ENCODE peak calls at places on chromosomes 12 and 14, in seven cellular contexts. R is aorta, O is tibial artery, K is pancreas, W is suprapubic skin, N is right atrium auricular region, E is gastrocnemius medialis. I is an unnamed sample.

GRCh38 chr12:74985293-74985985 is 224.2 kb downstream of the KCNC2 start:
- DNase-seq in R (no peak), O (no peak), K (peak), W (no peak), N (no peak), E (no peak), I (peak)

GRCh38 chr12:54558759-54559158 is 9.4 kb downstream of the PDE1B start:
- DNase-seq in R (no peak), O (no peak), K (no peak), W (no peak), N (no peak), E (no peak), I (no peak)

GRCh38 chr12:39329015-39329414 is 113.9 kb downstream of the KIF21A start:
- DNase-seq in R (no peak), O (no peak), K (no peak), W (no peak), N (no peak), E (no peak), I (no peak)

GRCh38 chr12:113149361-113150150 is at the start of gene CFAP73:
- DNase-seq in R (peak), O (no peak), K (peak), W (peak), N (peak), E (no peak), I (no peak)

GRCh38 chr12:111636209-111636928 is 37.3 kb upstream of the ATXN2 start:
- DNase-seq in R (peak), O (peak), K (no peak), W (peak), N (peak), E (peak), I (peak)

GRCh38 chr12:16076553-16076952 is 165.4 kb downstream of the DERA start:
- DNase-seq in R (no peak), O (no peak), K (no peak), W (no peak), N (no peak), E (no peak), I (no peak)

GRCh38 chr12:119627686-119628085 is 34.1 kb downstream of the TMEM233 start:
- DNase-seq in R (no peak), O (no peak), K (no peak), W (no peak), N (no peak), E (no peak), I (no peak)

GRCh38 chr14:73888460-73888725 is 1.7 kb downstream of the ZNF410 start:
- DNase-seq in R (no peak), O (no peak), K (no peak), W (no peak), N (no peak), E (no peak), I (no peak)

GRCh38 chr14:60188115-60188514 is 22.9 kb upstream of the DHRS7 start:
- DNase-seq in R (no peak), O (no peak), K (no peak), W (no peak), N (no peak), E (no peak), I (no peak)

GRCh38 chr14:95741051-95741490 is 27.1 kb upstream of the TCL1A start:
- DNase-seq in R (no peak), O (no peak), K (no peak), W (no peak), N (no peak), E (no peak), I (no peak)

GRCh38 chr12:14785568-14785967 is 17.7 kb downstream of the WBP11 start:
- DNase-seq in R (no peak), O (no peak), K (no peak), W (no peak), N (no peak), E (no peak), I (no peak)

GRCh38 chr14:64461221-64461620 is 4.1 kb upstream of the AKAP5 start:
- DNase-seq in R (no peak), O (no peak), K (no peak), W (no peak), N (no peak), E (no peak), I (no peak)

GRCh38 chr12:28171356-28172060 is 18.7 kb upstream of the CCDC91 start:
- DNase-seq in R (no peak), O (no peak), K (no peak), W (no peak), N (no peak), E (no peak), I (no peak)

GRCh38 chr12:4133636-4134433 is 139.7 kb upstream of the CCND2 start:
- DNase-seq in R (no peak), O (no peak), K (no peak), W (no peak), N (no peak), E (no peak), I (peak)

GRCh38 chr12:5260086-5260485 is 171.8 kb upstream of the NTF3 start:
- DNase-seq in R (no peak), O (no peak), K (no peak), W (no peak), N (no peak), E (no peak), I (no peak)

GRCh38 chr12:3897400-3897910 is 24.3 kb upstream of the PARP11 start:
- DNase-seq in R (no peak), O (no peak), K (no peak), W (no peak), N (no peak), E (no peak), I (no peak)

GRCh38 chr14:59330455-59330854 is 134.7 kb downstream of the GPR135 start:
- DNase-seq in R (no peak), O (no peak), K (no peak), W (no peak), N (no peak), E (no peak), I (no peak)

GRCh38 chr12:1418144-1418543 is 176.2 kb downstream of the FBXL14 start:
- DNase-seq in R (no peak), O (no peak), K (no peak), W (no peak), N (no peak), E (no peak), I (no peak)

GRCh38 chr14:60981626-60982455 is 796 bp downstream of the SLC38A6 start:
- DNase-seq in R (no peak), O (no peak), K (no peak), W (no peak), N (no peak), E (no peak), I (no peak)

GRCh38 chr14:103074699-103075341 is 9.2 kb upstream of the LBHD2 start:
- DNase-seq in R (peak), O (peak), K (no peak), W (peak), N (peak), E (peak), I (no peak)

GRCh38 chr14:23636317-23637211 is at the start of gene DHRS2:
- DNase-seq in R (no peak), O (no peak), K (no peak), W (no peak), N (no peak), E (no peak), I (peak)

GRCh38 chr12:5684989-5685388 is 253.1 kb downstream of the NTF3 start:
- DNase-seq in R (no peak), O (no peak), K (no peak), W (no peak), N (no peak), E (no peak), I (no peak)

GRCh38 chr14:37650356-37651037 is 55.1 kb downstream of the TTC6 start:
- DNase-seq in R (no peak), O (no peak), K (no peak), W (no peak), N (no peak), E (no peak), I (no peak)

GRCh38 chr14:72633551-72633950 is 260.4 kb downstream of the DPF3 start:
- DNase-seq in R (no peak), O (no peak), K (no peak), W (no peak), N (no peak), E (peak), I (no peak)

GRCh38 chr14:22797017-22797917 is 18.0 kb downstream of the SLC7A7 start:
- DNase-seq in R (no peak), O (no peak), K (no peak), W (no peak), N (no peak), E (no peak), I (no peak)

GRCh38 chr14:98187302-98187701 is 1084.7 kb downstream of the BCL11B start:
- DNase-seq in R (no peak), O (no peak), K (no peak), W (no peak), N (no peak), E (no peak), I (no peak)

DNA sequence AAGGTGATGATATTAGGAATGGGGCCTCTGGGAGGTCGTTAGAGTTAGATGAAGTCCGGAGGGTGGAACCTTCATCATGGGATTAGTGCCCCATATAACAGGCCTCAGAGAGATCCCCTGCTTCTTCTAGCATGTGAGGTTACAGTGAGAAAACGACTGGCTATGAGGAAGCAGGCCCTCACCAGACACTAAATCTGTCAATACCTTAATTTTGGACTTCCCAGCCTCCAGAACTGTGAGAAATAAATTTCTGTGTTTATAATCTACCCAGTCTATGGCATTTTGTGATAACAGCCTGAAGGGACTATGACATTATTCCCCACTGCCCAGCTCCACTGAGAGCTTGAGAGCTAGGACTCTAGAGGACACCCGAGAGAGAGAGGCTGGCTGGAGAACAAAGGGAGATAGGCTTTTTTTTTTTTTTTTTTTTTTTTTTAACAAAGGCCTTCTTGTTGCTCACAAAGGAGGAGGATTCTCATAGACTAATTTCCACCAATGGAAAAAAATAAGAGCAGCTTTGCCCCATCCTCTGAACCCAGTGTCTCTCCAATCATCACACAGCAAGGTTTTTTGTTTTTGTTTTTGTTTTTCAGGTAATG is 87.8 kb upstream of the EEA1 start:
- DNase-seq in R (no peak), O (no peak), K (no peak), W (no peak), N (no peak), E (no peak), I (no peak)
- H3K27ac ChIP-seq in R (no peak), O (no peak), K (peak), W (no peak), N (no peak), E (no peak), I (no peak)

DNA sequence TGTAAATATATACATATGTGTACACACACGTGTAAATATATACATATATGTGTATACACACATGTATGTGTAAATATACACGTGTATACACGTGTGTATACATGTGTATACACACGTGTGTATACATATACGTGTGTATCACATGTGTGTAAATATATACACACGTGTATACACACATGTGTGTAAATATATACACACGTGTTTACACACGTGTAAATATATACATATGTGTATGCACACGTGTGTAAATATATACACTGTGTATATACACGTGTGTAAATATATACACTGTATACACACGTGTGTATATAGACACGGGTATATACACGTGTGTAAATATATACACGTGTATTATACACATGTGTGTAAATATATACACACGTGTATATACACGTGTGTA is 71.7 kb downstream of the RPAP3 start:
- DNase-seq in R (no peak), O (no peak), K (no peak), W (no peak), N (no peak), E (no peak), I (no peak)
- H3K4me3 ChIP-seq in R (no peak), O (no peak), K (no peak), W (no peak), N (no peak), E (no peak), I (no peak)

GRCh38 chr14:84273181-84273580 is 1256.8 kb upstream of the FLRT2 start:
- DNase-seq in R (no peak), O (no peak), K (no peak), W (no peak), N (no peak), E (no peak), I (no peak)
- H3K27ac ChIP-seq in R (no peak), O (no peak), K (no peak), W (no peak), N (no peak), E (no peak), I (no peak)

DNA sequence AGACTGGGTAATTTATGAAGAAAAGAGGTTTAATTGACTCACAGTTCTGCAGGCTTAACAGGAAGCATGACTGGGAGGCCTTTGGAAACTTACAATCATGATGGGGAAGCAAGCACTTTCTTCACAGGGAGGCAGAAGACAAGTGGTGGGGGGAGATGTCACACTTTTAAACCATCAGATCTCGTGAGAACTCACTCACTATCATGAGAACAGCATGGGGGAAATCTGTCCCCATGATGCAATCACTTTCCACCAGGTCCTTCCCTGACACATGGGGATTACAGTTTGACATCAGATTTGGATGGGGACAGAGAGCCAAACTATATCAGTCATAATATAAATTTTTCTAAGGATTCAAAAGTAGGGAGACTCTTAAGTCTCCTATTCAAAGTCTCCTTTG is 46.0 kb downstream of the SPIC start:
- DNase-seq in R (no peak), O (no peak), K (no peak), W (no peak), N (no peak), E (no peak), I (no peak)
- H3K4me3 ChIP-seq in R (no peak), O (no peak), K (no peak), W (no peak), N (no peak), E (no peak), I (no peak)

DNA sequence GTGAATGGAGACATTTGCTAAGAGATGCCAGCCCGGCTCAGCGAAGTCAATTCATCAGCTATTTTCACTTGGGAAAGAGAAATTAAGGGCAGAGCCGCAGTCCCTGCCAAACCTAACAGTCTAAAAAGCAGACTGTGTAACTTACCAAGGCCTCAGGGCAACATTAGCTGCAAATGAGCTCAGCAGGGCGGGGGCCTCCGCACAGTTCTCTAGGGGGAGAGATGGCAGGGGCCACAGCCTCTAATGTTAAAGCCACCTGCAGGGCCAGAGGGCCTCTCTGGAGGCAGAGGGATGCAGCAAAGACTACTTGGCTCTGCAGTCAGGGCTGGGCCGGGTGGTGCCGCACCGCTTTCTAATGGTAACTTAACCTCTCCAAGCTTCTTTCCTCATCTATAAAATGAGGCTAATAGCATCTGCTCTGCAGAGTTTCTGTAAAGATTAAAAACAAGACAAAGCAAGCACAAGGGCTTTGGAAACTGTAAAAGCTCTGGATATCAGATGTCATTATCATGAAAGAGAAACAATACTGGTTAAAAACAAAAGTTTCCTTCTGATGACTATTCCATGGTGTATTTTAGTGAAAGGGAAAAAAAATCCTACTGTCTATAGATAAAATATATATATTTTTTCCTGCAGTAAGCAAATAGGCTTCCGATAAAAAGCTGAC is 13.4 kb upstream of the GPRC5A start:
- DNase-seq in R (peak), O (no peak), K (no peak), W (no peak), N (no peak), E (no peak), I (no peak)
- H3K27ac ChIP-seq in R (peak), O (peak), K (no peak), W (no peak), N (no peak), E (no peak), I (no peak)

DNA sequence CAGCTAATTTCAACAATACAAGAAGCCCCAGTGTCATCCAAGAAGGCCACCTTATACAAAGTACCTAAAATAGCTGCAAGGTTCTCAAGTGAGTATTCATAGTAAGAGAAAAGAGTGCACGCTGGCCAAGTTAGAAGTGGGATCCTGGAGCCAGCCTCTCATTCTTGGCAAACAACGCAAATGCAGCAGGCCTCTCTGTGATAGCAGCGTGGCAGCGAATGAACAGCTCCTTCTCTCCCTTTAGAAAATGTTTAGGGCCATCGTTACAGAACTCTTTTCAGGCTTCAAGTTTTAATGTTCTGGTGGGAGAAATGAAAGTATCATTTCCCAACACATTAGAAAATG is 78.0 kb upstream of the IFNG-AS1 start:
- DNase-seq in R (no peak), O (no peak), K (no peak), W (no peak), N (no peak), E (peak), I (no peak)
- H3K4me3 ChIP-seq in R (no peak), O (peak), K (no peak), W (no peak), N (no peak), E (peak), I (peak)

GRCh38 chr12:84911331-84912190 is 1.0 kb downstream of the SLC6A15 start:
- DNase-seq in R (peak), O (peak), K (peak), W (peak), N (no peak), E (no peak), I (no peak)
- H3K27ac ChIP-seq in R (no peak), O (no peak), K (no peak), W (no peak), N (no peak), E (no peak), I (no peak)

I was measured in coronary artery.